ENCODE peak calls at places on chromosomes 1 and 21, in four cellular contexts. Z is left ventricle myocardium inferior, S is adrenal gland, E is brain microvascular endothelial cell. O is an unnamed sample.

GRCh38 chr1:167628754-167629515 is 1.1 kb upstream of the RCSD1 start:
- DNase-seq in E (no peak), S (no peak), Z (no peak), O (no peak)

GRCh38 chr1:47942238-47942629 is 55.0 kb downstream of the TRABD2B start:
- DNase-seq in Z (no peak), S (no peak), E (no peak), O (peak; percentile 28)

GRCh38 chr1:63795455-63795854 is 21.6 kb downstream of the ROR1 start:
- DNase-seq in E (no peak), Z (no peak), S (no peak), O (no peak)

GRCh38 chr1:171433451-171433850 is 51.9 kb upstream of the PRRC2C start:
- DNase-seq in Z (no peak), S (no peak), E (peak; percentile 61), O (peak; percentile 87)

GRCh38 chr1:168300626-168301025 is 19.9 kb downstream of the TBX19 start:
- DNase-seq in S (no peak), E (no peak), Z (no peak), O (no peak)

GRCh38 chr1:232211149-232211548 is 418.8 kb downstream of the SIPA1L2 start:
- DNase-seq in S (no peak), E (no peak), Z (no peak), O (no peak)

GRCh38 chr1:23114424-23115079 is 54.1 kb downstream of the LUZP1 start:
- DNase-seq in E (no peak), S (no peak), Z (no peak), O (peak; percentile 77)

GRCh38 chr1:155173478-155174333 is at the start of gene TRIM46:
- DNase-seq in S (no peak), E (peak; percentile 49), Z (no peak), O (peak; percentile 21)

GRCh38 chr1:94927405-94928175 is 680 bp upstream of the CNN3 start:
- DNase-seq in E (peak; percentile 51), S (peak; percentile 37), Z (no peak), O (no peak)

GRCh38 chr1:14742181-14742980 is 143.9 kb downstream of the KAZN start:
- DNase-seq in S (no peak), Z (no peak), E (peak; percentile 91), O (peak; percentile 100)

GRCh38 chr1:58041621-58042020 is 504.9 kb downstream of the OMA1 start:
- DNase-seq in Z (no peak), E (no peak), S (no peak), O (peak; percentile 38)

GRCh38 chr1:241482761-241483250 is 36.7 kb downstream of the FH start:
- DNase-seq in S (no peak), E (peak; percentile 41), Z (no peak), O (peak; percentile 79)

GRCh38 chr1:235933017-235933416 is 66.3 kb upstream of the LYST start:
- DNase-seq in S (no peak), Z (no peak), E (no peak), O (peak; percentile 85)

GRCh38 chr1:10979483-10979920 is 33.0 kb upstream of the TARDBP start:
- DNase-seq in S (peak; percentile 40), E (no peak), Z (peak; percentile 40), O (no peak)

GRCh38 chr1:18976096-18976495 is 19.6 kb upstream of the IFFO2 start:
- DNase-seq in S (no peak), E (no peak), Z (no peak), O (no peak)

GRCh38 chr21:44497641-44498243 is 42.3 kb downstream of the KRTAP10-1 start:
- DNase-seq in Z (no peak), S (no peak), E (no peak), O (no peak)

GRCh38 chr1:189657715-189658114 is 819.9 kb downstream of the BRINP3 start:
- DNase-seq in Z (no peak), S (no peak), E (no peak), O (peak; percentile 60)

GRCh38 chr1:12636098-12636950 is 7.6 kb upstream of the AADACL4 start:
- DNase-seq in E (peak; percentile 91), S (peak; percentile 21), Z (peak; percentile 69), O (no peak)

GRCh38 chr1:93779540-93780121 is 98.0 kb upstream of the BCAR3 start:
- DNase-seq in Z (no peak), S (no peak), E (peak; percentile 69), O (peak; percentile 100)

GRCh38 chr1:229022595-229023350 is 248.1 kb upstream of the RAB4A start:
- DNase-seq in E (no peak), Z (peak; percentile 40), S (no peak), O (no peak)

GRCh38 chr21:45544449-45545235 is 2.4 kb upstream of the SLC19A1 start:
- DNase-seq in E (no peak), S (no peak), Z (peak; percentile 4), O (no peak)

DNA sequence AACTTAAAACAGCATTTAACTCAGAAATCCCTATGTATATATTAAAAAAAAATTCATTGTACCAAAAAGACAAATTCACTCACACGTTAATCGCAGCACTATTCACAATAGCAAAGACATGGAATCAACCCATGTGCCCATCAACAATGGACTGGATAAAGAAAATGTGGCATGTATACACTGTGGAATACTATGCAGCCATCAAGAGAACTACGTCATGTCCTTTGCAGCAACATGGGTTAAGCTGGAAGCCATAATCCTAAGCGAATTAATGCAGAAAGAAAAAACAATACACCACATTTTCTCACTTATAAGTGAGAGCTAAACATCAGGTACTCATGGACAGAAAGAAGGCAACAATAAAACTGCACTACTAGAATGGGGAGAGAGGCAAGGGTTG is 99.4 kb downstream of the FAF1 start:
- DNase-seq in Z (no peak), S (no peak), E (no peak), O (no peak)
- TF ChIP-seq CTCF in Z (no peak), S (no peak), E (no peak), O (no peak)

GRCh38 chr1:225755668-225756294 is 21.8 kb upstream of the SRP9 start:
- DNase-seq in E (no peak), Z (no peak), S (no peak), O (no peak)
- H3K4me3 ChIP-seq in E (no peak overlapping the region), Z (no peak overlapping the region), S (no peak overlapping the region), O (no peak overlapping the region)

GRCh38 chr1:161166669-161167548 is 683 bp downstream of the PPOX start:
- DNase-seq in S (no peak), Z (no peak), E (no peak), O (no peak)
- H3K36me3 ChIP-seq in S (peaks cover 58% of the 10 kb centered on the region), Z (peaks cover 56% of the 10 kb centered on the region), E (peaks cover 27% of the 10 kb centered on the region), O (peaks cover 15% of the 10 kb centered on the region)

DNA sequence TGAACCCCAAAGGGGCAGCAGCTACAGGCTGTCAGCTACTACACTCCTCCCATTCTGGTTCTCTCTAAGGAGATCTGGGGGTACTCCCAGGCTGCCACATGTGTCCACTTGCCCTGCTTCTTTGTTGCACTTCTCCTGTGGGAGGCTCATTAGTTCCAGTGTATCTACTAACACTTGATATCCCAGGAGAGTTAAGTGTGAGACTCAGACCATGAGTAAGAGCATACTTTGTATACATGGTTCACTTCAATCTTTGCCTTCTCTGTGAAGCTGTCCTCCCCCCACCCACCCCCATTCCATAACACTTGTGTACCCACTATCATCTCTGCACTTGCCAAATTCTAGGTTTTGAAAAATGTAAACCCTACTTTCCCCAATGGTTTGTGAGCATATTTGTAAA is 34.9 kb upstream of the GADD45A start:
- DNase-seq in Z (no peak), S (no peak), E (no peak), O (no peak)
- TF ChIP-seq CTCF in Z (no peak), S (no peak), E (no peak), O (no peak)

GRCh38 chr1:5713101-5713820 is 279.0 kb downstream of the NPHP4 start:
- DNase-seq in S (no peak), Z (no peak), E (no peak), O (no peak)
- H3K4me3 ChIP-seq in S (no peak overlapping the region), Z (no peak overlapping the region), E (no peak overlapping the region), O (no peak overlapping the region)